ENCODE peak calls at places on chromosomes 4 and X, in eight cellular contexts. E is transverse colon; T is H7; O is AG09309; H is naive thymus-derived CD8-positive, alpha-beta T cell; Y is Right ventricle myocardium superior; R is EL; U is omental fat pad. B is an unnamed sample.

GRCh38 chr4:16233569-16234177 is 7.4 kb upstream of the TAPT1 start:
- DNase-seq in O (no peak), R (no peak), Y (no peak), T (no peak), E (no peak), U (no peak), H (no peak), B (no peak)

GRCh38 chr4:52751349-52751911 is at the start of gene ERVMER34-1:
- DNase-seq in U (peak; percentile 26), E (peak; percentile 62), Y (peak; percentile 77), T (peak; percentile 91), O (no peak), H (no peak), R (peak; percentile 33), B (peak; percentile 83)

GRCh38 chr4:89509708-89510269 is 202.2 kb upstream of the GPRIN3 start:
- DNase-seq in H (peak; percentile 8), O (peak; percentile 80), U (no peak), E (no peak), T (no peak), Y (no peak), R (peak; percentile 54), B (no peak)

GRCh38 chr4:122705547-122705946 is 27.0 kb upstream of the BBS12 start:
- DNase-seq in U (no peak), O (no peak), Y (no peak), R (no peak), H (no peak), T (no peak), E (no peak), B (no peak)

GRCh38 chrX:121642415-121642814 is 595.0 kb downstream of the GLUD2 start:
- DNase-seq in U (no peak), Y (no peak), H (no peak), R (peak; percentile 46), O (peak; percentile 11), E (no peak), T (no peak), B (no peak)

GRCh38 chr4:86630629-86631028 is 36.5 kb downstream of the PTPN13 start:
- DNase-seq in U (no peak), R (no peak), Y (no peak), T (no peak), H (no peak), O (no peak), E (no peak), B (no peak)

GRCh38 chr4:55397521-55398321 is 2.0 kb downstream of the TMEM165 start:
- DNase-seq in Y (no peak), R (peak; percentile 63), O (peak; percentile 61), T (no peak), E (no peak), H (no peak), U (no peak), B (no peak)

GRCh38 chr4:166956484-166956883 is 277.8 kb downstream of the SPOCK3 start:
- DNase-seq in E (no peak), O (no peak), U (no peak), Y (no peak), R (no peak), T (no peak), H (no peak), B (no peak)

GRCh38 chr4:89293299-89293698 is 14.3 kb downstream of the GPRIN3 start:
- DNase-seq in O (no peak), E (no peak), U (no peak), T (no peak), H (no peak), R (no peak), Y (no peak), B (no peak)

GRCh38 chrX:8520791-8521190 is 56.2 kb downstream of the VCX3B start:
- DNase-seq in O (no peak), Y (no peak), T (no peak), U (no peak), E (no peak), H (no peak), R (peak; percentile 1), B (no peak)

GRCh38 chrX:18351774-18352173 is 2.7 kb downstream of the SCML2 start:
- DNase-seq in R (no peak), Y (no peak), H (no peak), U (no peak), O (no peak), T (no peak), E (no peak), B (no peak)

GRCh38 chr4:8061573-8061972 is 97.0 kb downstream of the ABLIM2 start:
- DNase-seq in T (no peak), U (no peak), H (no peak), R (no peak), O (no peak), Y (no peak), E (no peak), B (no peak)

GRCh38 chr4:74117024-74117534 is 18.1 kb upstream of the CXCL2 start:
- DNase-seq in H (no peak), U (no peak), T (no peak), Y (peak; percentile 54), R (peak; percentile 76), O (peak; percentile 81), E (peak; percentile 49), B (peak; percentile 75)

GRCh38 chr4:6578221-6578620 is 3.2 kb downstream of the MAN2B2 start:
- DNase-seq in R (no peak), U (no peak), Y (no peak), T (no peak), O (no peak), H (no peak), E (no peak), B (no peak)